ENCODE peak calls at places on chromosomes 11 and 22, in nine cellular contexts. Q is upper lobe of left lung, I is transverse colon, R is stomach, F is ovary, M is tibial nerve, G is K562, Z is A549, B is H1. V is an unnamed sample.
A peak's percentile ranks its signal among the peaks of the same experiment; 100 is the strongest.

GRCh38 chr11:116829525-116830183 is at the start of gene APOC3:
- DNase-seq in Q (no peak), I (no peak), R (no peak), F (peak; percentile 37), M (no peak), G (no peak), Z (no peak), B (no peak), V (no peak)

GRCh38 chr22:38758276-38758945 is 2.6 kb upstream of the SUN2 start:
- DNase-seq in Q (no peak), I (no peak), R (no peak), F (no peak), M (no peak), G (peak; percentile 20), Z (no peak), B (no peak), V (no peak)

GRCh38 chr22:45942787-45943493 is 34.0 kb downstream of the WNT7B start:
- DNase-seq in Q (peak; percentile 84), I (no peak), R (no peak), F (no peak), M (no peak), G (no peak), Z (no peak), B (no peak), V (no peak)

GRCh38 chr11:93288079-93288478 is 42.5 kb upstream of the DEUP1 start:
- DNase-seq in Q (no peak), I (no peak), R (no peak), F (no peak), M (no peak), G (no peak), Z (no peak), B (no peak), V (no peak)

GRCh38 chr11:65403607-65404121 is 17.2 kb downstream of the FRMD8 start:
- DNase-seq in Q (peak; percentile 61), I (no peak), R (no peak), F (no peak), M (no peak), G (peak; percentile 57), Z (no peak), B (no peak), V (no peak)

GRCh38 chr11:70029115-70029830 is 48.8 kb upstream of the ANO1 start:
- DNase-seq in Q (no peak), I (no peak), R (no peak), F (no peak), M (no peak), G (no peak), Z (no peak), B (no peak), V (no peak)

GRCh38 chr11:46229250-46229649 is 48.2 kb upstream of the CREB3L1 start:
- DNase-seq in Q (no peak), I (no peak), R (no peak), F (no peak), M (no peak), G (no peak), Z (no peak), B (no peak), V (no peak)

GRCh38 chr22:47151490-47151889 is 389.0 kb downstream of the TBC1D22A start:
- DNase-seq in Q (peak; percentile 49), I (no peak), R (no peak), F (no peak), M (no peak), G (peak; percentile 7), Z (no peak), B (no peak), V (no peak)

GRCh38 chr22:41203118-41203517 is 2.0 kb upstream of the L3MBTL2 start:
- DNase-seq in Q (no peak), I (no peak), R (no peak), F (no peak), M (no peak), G (no peak), Z (no peak), B (no peak), V (no peak)

GRCh38 chr11:73143126-73143838 is 1.2 kb upstream of the FCHSD2 start:
- DNase-seq in Q (no peak), I (no peak), R (no peak), F (peak; percentile 32), M (no peak), G (peak; percentile 73), Z (no peak), B (no peak), V (no peak)

GRCh38 chr11:126669416-126669815 is 313.9 kb downstream of the ST3GAL4 start:
- DNase-seq in Q (no peak), I (no peak), R (no peak), F (no peak), M (no peak), G (no peak), Z (no peak), B (no peak), V (no peak)

GRCh38 chr22:27197618-27198017 is 540.2 kb downstream of the MIAT start:
- DNase-seq in Q (no peak), I (no peak), R (no peak), F (no peak), M (no peak), G (no peak), Z (peak; percentile 31), B (no peak), V (no peak)

GRCh38 chr11:31921066-31921465 is 109.9 kb upstream of the PAX6 start:
- DNase-seq in Q (no peak), I (no peak), R (no peak), F (no peak), M (no peak), G (no peak), Z (no peak), B (no peak), V (no peak)

GRCh38 chr11:92439133-92439532 is 214.5 kb downstream of the FAT3 start:
- DNase-seq in Q (no peak), I (no peak), R (no peak), F (no peak), M (no peak), G (no peak), Z (no peak), B (no peak), V (no peak)

GRCh38 chr11:117218133-117218915 is 13.5 kb downstream of the PCSK7 start:
- DNase-seq in Q (no peak), I (peak; percentile 7), R (no peak), F (peak; percentile 68), M (no peak), G (no peak), Z (no peak), B (no peak), V (peak; percentile 50)

GRCh38 chr11:27535103-27535502 is 28.5 kb upstream of the LIN7C start:
- DNase-seq in Q (no peak), I (no peak), R (no peak), F (no peak), M (no peak), G (no peak), Z (no peak), B (no peak), V (no peak)

DNA sequence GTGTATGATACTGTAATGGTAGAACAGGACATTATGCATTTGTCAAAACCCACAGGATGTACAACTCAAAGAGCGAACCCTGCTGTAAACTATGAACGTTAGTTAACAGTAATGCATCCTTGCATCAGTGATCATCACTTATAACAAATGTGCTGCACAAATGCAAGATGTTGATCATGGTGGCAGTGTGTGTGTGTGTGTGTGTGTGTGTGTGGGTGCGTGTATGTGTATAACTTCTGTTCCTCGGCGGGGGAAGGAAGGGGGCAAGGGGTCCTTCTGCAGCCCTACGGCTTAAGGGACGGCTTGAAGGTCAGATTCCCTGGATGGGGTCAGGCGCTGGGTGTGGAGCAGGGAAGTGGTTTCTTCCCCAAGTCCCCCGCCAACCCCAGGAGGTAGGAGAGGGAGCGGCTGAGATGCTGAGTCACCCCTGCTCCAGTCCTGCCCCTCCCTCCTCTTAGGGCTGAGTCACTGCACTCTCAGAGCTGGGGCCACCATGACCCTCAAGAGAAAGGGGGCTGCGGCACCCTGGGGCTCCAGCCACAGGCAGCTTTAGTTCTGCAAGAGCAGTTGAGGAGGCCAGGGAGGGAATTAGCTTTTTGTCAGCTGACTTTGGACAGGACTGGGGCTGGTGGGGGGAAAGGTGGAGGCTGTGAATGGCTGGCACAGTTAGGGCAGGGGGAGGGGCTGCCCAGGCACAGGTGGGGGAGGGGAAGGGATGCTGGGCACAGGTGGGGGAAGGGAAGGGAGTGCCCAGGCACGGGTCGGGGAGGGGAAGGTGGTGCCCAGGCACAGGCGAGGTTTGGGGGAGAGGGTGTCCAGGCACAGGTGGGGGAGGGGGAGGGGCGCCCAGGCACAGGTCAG is 8.8 kb upstream of the CTSD start:
- DNase-seq in Q (no peak), I (peak; percentile 68), R (peak; percentile 68), F (no peak), M (no peak), G (peak; percentile 92), Z (peak; percentile 94), B (no peak), V (peak; percentile 83)
- TF ChIP-seq EP300 in Q (no peak), I (no peak), R (no peak), F (no peak), M (no peak), G (peak; percentile 68), Z (no peak), B (no peak), V (no peak)

GRCh38 chr11:76208829-76209670 is 2.7 kb upstream of the WNT11 start:
- DNase-seq in Q (peak; percentile 95), I (peak; percentile 85), R (peak; percentile 69), F (peak; percentile 62), M (peak; percentile 44), G (no peak), Z (peak; percentile 79), B (no peak), V (peak; percentile 87)
- TF ChIP-seq POLR2A in Q (no peak), I (no peak), R (no peak), F (no peak), M (no peak), G (no peak), Z (peak; percentile 20), B (no peak), V (no peak)

GRCh38 chr11:100004541-100004940 is 682.5 kb upstream of the ARHGAP42 start:
- DNase-seq in Q (no peak), I (no peak), R (no peak), F (no peak), M (no peak), G (no peak), Z (no peak), B (no peak), V (no peak)
- TF ChIP-seq EP300 in Q (no peak), I (no peak), R (no peak), F (no peak), M (no peak), G (no peak), Z (no peak), B (no peak), V (no peak)

GRCh38 chr11:1747753-1748466 is 2.5 kb downstream of the IFITM10 start:
- DNase-seq in Q (peak; percentile 85), I (no peak), R (no peak), F (no peak), M (no peak), G (no peak), Z (no peak), B (no peak), V (peak; percentile 66)

GRCh38 chr11:1749787-1750351 is 526 bp downstream of the IFITM10 start:
- DNase-seq in Q (no peak), I (peak; percentile 11), R (no peak), F (no peak), M (no peak), G (no peak), Z (no peak), B (no peak), V (no peak)

GRCh38 chr11:1750481-1750839 is at the start of gene IFITM10:
- DNase-seq in Q (no peak), I (peak; percentile 27), R (peak; percentile 52), F (no peak), M (no peak), G (no peak), Z (no peak), B (no peak), V (no peak)

GRCh38 chr11:1748467-1749019 is 1.9 kb downstream of the IFITM10 start:
- DNase-seq in Q (peak; percentile 88), I (no peak), R (no peak), F (no peak), M (no peak), G (no peak), Z (no peak), B (no peak), V (peak; percentile 73)

GRCh38 chr11:1749020-1749758 is 1.2 kb downstream of the IFITM10 start:
- DNase-seq in Q (no peak), I (peak; percentile 9), R (no peak), F (no peak), M (no peak), G (no peak), Z (no peak), B (no peak), V (no peak)
- TF ChIP-seq POLR2A in Q (no peak), I (no peak), R (no peak), F (no peak), M (no peak), G (no peak), Z (no peak), B (no peak), V (no peak)

V was measured in suprapubic skin.